ENCODE peak calls at places on chromosomes 11 and 22, in seven cellular contexts. I, V, Z, D, X, J and C are unnamed samples. For H3K9me2, the result is how much of the 10 kb centered on the place peaks cover.

GRCh38 chr11:15568440-15568839 is 453.7 kb downstream of the INSC start:
- DNase-seq in I (no peak), V (no peak), Z (no peak), D (no peak), X (no peak), J (no peak), C (no peak)

GRCh38 chr11:10622957-10623787 is 54.7 kb upstream of the LYVE1 start:
- DNase-seq in I (no peak), V (no peak), Z (peak), D (no peak), X (no peak), J (no peak), C (no peak)

GRCh38 chr11:76788661-76789442 is 5.7 kb downstream of the TSKU start:
- DNase-seq in I (no peak), V (no peak), Z (no peak), D (no peak), X (peak), J (peak), C (no peak)

GRCh38 chr11:2796091-2796490 is 89.5 kb downstream of the CDKN1C start:
- DNase-seq in I (no peak), V (no peak), Z (no peak), D (no peak), X (no peak), J (no peak), C (no peak)

GRCh38 chr22:38465673-38466490 is 2.0 kb upstream of the KDELR3 start:
- DNase-seq in I (peak), V (no peak), Z (peak), D (no peak), X (no peak), J (no peak), C (no peak)

GRCh38 chr22:50481440-50482106 is at the start of gene ADM2:
- DNase-seq in I (peak), V (peak), Z (peak), D (peak), X (no peak), J (peak), C (no peak)

GRCh38 chr11:70466154-70466553 is 67.8 kb downstream of the CTTN start:
- DNase-seq in I (peak), V (no peak), Z (no peak), D (no peak), X (no peak), J (no peak), C (no peak)

GRCh38 chr11:76680517-76681425 is 10.2 kb upstream of the LRRC32 start:
- DNase-seq in I (peak), V (peak), Z (peak), D (peak), X (peak), J (peak), C (peak)

GRCh38 chr11:2929880-2930704 is 872 bp upstream of the PHLDA2 start:
- DNase-seq in I (peak), V (peak), Z (no peak), D (peak), X (peak), J (peak), C (peak)

GRCh38 chr11:13119928-13120520 is 110.9 kb downstream of the RASSF10 start:
- DNase-seq in I (peak), V (no peak), Z (no peak), D (no peak), X (no peak), J (no peak), C (no peak)

GRCh38 chr11:13680501-13681264 is 12.2 kb downstream of the FAR1 start:
- DNase-seq in I (peak), V (peak), Z (peak), D (no peak), X (no peak), J (no peak), C (no peak)

GRCh38 chr11:87290304-87290922 is 252.7 kb downstream of the TMEM135 start:
- DNase-seq in I (peak), V (peak), Z (peak), D (peak), X (peak), J (peak), C (peak)

GRCh38 chr11:3121931-3122774 is 43.0 kb downstream of the OSBPL5 start:
- DNase-seq in I (no peak), V (no peak), Z (no peak), D (peak), X (no peak), J (no peak), C (no peak)

GRCh38 chr11:59172345-59173079 is 580 bp downstream of the DTX4 start:
- DNase-seq in I (peak), V (peak), Z (peak), D (peak), X (no peak), J (peak), C (peak)

GRCh38 chr11:46273511-46274205 is 3.8 kb upstream of the CREB3L1 start:
- DNase-seq in I (peak), V (no peak), Z (no peak), D (no peak), X (no peak), J (peak), C (no peak)

GRCh38 chr11:35548925-35549561 is 23.6 kb upstream of the PAMR1 start:
- DNase-seq in I (peak), V (no peak), Z (no peak), D (no peak), X (no peak), J (no peak), C (no peak)

GRCh38 chr11:112255075-112255739 is 5.5 kb downstream of the PLET1 start:
- DNase-seq in I (peak), V (no peak), Z (no peak), D (no peak), X (no peak), J (no peak), C (no peak)

GRCh38 chr11:88288560-88288959 is 49.0 kb downstream of the CTSC start:
- DNase-seq in I (no peak), V (no peak), Z (no peak), D (no peak), X (no peak), J (no peak), C (no peak)

GRCh38 chr11:91664521-91664920 is 560.1 kb upstream of the FAT3 start:
- DNase-seq in I (no peak), V (peak), Z (no peak), D (no peak), X (no peak), J (no peak), C (no peak)

GRCh38 chr11:79417069-79417920 is 23.5 kb downstream of the TENM4 start:
- DNase-seq in I (peak), V (no peak), Z (no peak), D (no peak), X (no peak), J (no peak), C (no peak)

GRCh38 chr11:57597971-57598830 is 716 bp downstream of the SERPING1 start:
- DNase-seq in I (peak), V (peak), Z (no peak), D (peak), X (no peak), J (peak), C (no peak)

GRCh38 chr11:1050581-1051355 is 14.2 kb upstream of the MUC6 start:
- DNase-seq in I (peak), V (peak), Z (peak), D (peak), X (peak), J (peak), C (peak)

GRCh38 chr11:47348131-47348802 is 4.2 kb downstream of the MYBPC3 start:
- DNase-seq in I (no peak), V (no peak), Z (no peak), D (no peak), X (no peak), J (no peak), C (no peak)

GRCh38 chr11:47348859-47349258 is 3.6 kb downstream of the MYBPC3 start:
- DNase-seq in I (peak), V (peak), Z (peak), D (peak), X (peak), J (no peak), C (peak)

GRCh38 chr11:47347134-47347533 is 5.4 kb downstream of the MYBPC3 start:
- DNase-seq in I (no peak), V (no peak), Z (no peak), D (no peak), X (no peak), J (no peak), C (no peak)

GRCh38 chr11:47342854-47343253 is 9.6 kb downstream of the MYBPC3 start:
- DNase-seq in I (no peak), V (no peak), Z (no peak), D (no peak), X (no peak), J (no peak), C (no peak)

DNA sequence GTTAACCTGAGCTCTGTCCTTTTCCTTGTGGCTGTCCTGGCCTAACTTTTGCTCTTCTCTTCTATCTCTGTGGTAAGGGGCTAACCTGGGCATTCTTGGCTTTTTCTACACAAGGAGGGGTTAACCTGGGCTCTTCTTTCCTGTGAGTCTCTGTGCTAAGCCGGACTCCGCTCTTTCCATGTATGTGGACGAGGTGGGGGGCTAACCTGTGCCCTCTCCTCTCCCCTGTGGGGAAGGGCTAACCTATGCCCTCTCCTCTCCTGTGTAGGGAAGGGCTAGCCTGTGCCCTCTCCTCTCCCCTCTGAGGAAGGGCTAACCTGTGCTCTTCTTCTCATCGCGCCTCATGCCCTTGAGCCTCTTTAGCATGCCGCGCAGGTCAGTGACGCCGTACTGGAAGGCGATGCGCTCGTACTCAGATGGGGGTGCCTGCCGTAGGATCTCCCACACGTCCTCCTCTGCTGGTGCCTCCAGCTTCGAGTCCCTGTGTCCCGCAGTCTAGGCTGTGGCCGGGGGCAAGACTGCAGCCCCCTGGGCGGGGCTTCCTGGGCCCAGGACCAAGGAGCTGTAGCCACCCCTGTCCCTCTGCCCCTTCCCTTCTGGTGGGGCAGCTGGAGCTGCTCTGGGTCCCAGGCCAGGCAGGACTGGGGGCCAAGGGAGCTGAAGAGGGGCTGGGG is 6.5 kb downstream of the MYBPC3 start:
- DNase-seq in I (no peak), V (no peak), Z (no peak), D (peak), X (no peak), J (no peak), C (no peak)
- H3K9me2 ChIP-seq in I (under half), V (under half), Z (under half), D (under half), X (under half), J (under half), C (under half)

DNA sequence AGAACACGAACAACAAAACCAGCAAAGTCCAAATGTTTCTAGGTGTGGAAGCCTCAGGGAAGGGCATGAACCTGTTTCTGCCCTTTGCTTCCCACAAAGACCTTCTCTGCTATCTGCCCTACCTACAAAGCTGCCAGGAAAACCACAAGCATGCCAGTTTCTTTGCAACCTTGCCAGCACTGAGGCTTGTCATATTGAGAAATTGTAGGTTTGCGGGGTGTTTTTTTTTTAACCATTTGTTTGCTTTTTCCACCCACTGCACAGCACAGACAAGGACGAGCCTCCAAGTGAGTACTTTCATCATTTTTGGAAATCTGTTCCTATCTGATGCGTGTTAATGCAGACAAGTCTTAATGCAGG is 12.8 kb downstream of the PARVG start:
- DNase-seq in I (no peak), V (no peak), Z (no peak), D (no peak), X (no peak), J (no peak), C (peak)
- TF ChIP-seq EZH2phosphoT487 in I (no peak), V (no peak), Z (no peak), D (no peak), X (no peak), J (no peak), C (no peak)

GRCh38 chr22:27438271-27438980 is 363.1 kb downstream of the MN1 start:
- DNase-seq in I (peak), V (no peak), Z (no peak), D (peak), X (no peak), J (peak), C (no peak)
- H2AFZ ChIP-seq in I (peak), V (peak), Z (no peak), D (no peak), X (no peak), J (no peak), C (no peak)

GRCh38 chr11:102912482-102912830 is 37.7 kb upstream of the MMP12 start:
- DNase-seq in I (no peak), V (no peak), Z (no peak), D (no peak), X (no peak), J (no peak), C (no peak)
- H3K9me2 ChIP-seq in I (under half), V (under half), Z (under half), D (under half), X (under half), J (under half), C (under half)

DNA sequence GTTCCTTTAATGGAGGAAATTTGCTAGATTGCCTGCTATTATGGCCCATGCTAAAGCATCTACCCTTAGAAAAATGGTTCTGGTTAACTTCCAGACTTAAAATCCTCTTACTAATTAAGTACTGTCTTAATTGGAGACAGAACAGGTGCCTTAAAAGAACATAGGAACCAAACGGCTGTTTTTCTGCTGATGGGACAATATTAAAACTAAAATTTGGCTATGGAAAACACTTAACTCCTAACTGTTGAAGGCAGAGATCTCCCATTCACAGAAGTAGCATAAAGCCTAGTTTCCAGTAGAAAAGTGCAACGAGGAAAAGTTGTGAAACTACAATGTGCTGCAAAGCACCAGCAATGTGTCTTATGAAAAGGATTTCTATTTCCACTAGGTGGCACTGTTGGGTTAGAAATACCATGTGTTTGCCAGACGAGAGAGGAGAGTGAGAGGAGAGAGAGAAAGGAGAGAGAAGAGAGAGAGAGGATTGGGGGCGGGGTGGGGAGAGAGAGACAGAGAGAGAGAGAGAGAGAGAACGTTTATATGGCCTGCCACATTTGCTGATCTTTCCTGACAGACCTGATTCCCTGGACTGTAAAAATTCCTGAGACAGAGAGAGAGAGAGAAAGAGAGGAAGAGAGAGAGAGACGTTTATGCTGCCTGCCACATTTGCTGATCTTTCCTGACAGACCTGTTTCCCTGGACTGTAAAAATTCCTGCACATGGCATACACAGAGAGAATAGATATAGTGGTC is 51.5 kb downstream of the FAM181B start:
- DNase-seq in I (peak), V (peak), Z (peak), D (peak), X (peak), J (peak), C (peak)
- TF ChIP-seq EZH2phosphoT487 in I (no peak), V (no peak), Z (no peak), D (no peak), X (no peak), J (no peak), C (no peak)

DNA sequence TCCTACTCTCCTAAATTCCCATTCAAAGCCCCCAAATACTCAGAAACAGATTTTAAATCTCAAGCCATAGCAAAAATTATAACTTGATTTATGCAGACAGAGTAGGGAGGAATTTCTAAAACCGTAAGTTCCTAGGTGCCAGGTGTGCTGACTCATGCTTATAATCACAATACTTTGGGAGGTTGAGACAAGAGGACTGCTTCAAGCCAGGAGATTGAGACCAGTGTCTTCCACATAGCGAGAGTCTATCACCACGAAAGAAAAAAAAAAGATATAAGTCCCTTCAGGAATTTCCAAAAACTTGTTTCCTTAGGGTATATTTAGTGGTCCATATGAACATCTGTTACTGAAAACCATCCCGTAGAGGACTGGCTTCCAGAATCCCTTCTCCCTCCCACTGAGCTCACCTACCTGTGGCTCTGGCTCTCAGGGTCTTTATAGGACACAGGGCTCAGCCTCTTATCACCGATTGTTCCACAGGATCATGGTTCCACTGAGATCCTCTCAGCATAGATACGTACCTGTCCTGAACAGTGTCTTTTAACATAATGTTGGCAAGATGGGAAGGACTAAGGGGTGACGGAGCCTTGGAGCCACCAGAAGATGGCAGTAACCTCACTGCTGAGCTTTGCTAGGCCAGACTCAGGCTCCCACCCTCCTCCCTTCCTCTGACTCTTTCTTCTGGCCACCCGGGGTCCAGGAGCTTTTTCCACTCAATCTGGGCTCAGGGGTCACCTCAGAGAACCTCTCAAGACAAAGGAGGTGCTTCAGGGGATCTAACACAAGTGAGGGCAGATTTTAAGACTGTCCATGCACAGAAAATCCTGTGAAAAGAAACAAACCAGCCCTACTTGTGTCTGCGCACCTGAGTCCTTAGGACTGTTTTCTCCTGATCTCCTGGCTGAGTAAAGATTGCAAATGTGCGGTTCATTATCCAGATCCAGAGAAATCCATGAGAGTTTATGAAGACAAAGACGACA is 117.5 kb upstream of the TOP3B start:
- DNase-seq in I (peak), V (peak), Z (peak), D (no peak), X (peak), J (peak), C (peak)
- H2AFZ ChIP-seq in I (no peak), V (no peak), Z (peak), D (no peak), X (peak), J (no peak), C (no peak)